ENCODE peak calls at places on chromosomes 7 and 10, in six cellular contexts. One of them, this sample, is unnamed.
A peak's percentile ranks its signal among the peaks of the same experiment; 100 is the strongest.

GRCh38 chr10:79254333-79255006 is 92.8 kb upstream of the PPIF start:
- DNase-seq in CD8-positive, alpha-beta T cell: no peak
- DNase-seq in heart left ventricle: no peak
- DNase-seq in IMR-90: no peak
- DNase-seq in uterus: no peak
- DNase-seq in neural progenitor cell: no peak
- DNase-seq in this sample: no peak

GRCh38 chr7:107173691-107174406 is 5.0 kb downstream of the HBP1 start:
- DNase-seq in uterus: no peak
- DNase-seq in neural progenitor cell: no peak
- DNase-seq in heart left ventricle: no peak
- DNase-seq in CD8-positive, alpha-beta T cell: no peak
- DNase-seq in IMR-90: no peak
- DNase-seq in this sample: no peak

GRCh38 chr10:5944389-5945202 is 32.7 kb downstream of the IL15RA start:
- DNase-seq in neural progenitor cell: no peak
- DNase-seq in uterus: peak; percentile 91
- DNase-seq in CD8-positive, alpha-beta T cell: no peak
- DNase-seq in IMR-90: peak; percentile 100
- DNase-seq in heart left ventricle: peak; percentile 90
- DNase-seq in this sample: peak; percentile 92

GRCh38 chr7:79298145-79298760 is 155.2 kb downstream of the MAGI2 start:
- DNase-seq in neural progenitor cell: peak; percentile 37
- DNase-seq in heart left ventricle: no peak
- DNase-seq in CD8-positive, alpha-beta T cell: no peak
- DNase-seq in uterus: no peak
- DNase-seq in IMR-90: peak; percentile 79
- DNase-seq in this sample: no peak

GRCh38 chr10:78568664-78569063 is 500.1 kb upstream of the ZMIZ1 start:
- DNase-seq in uterus: no peak
- DNase-seq in CD8-positive, alpha-beta T cell: no peak
- DNase-seq in heart left ventricle: no peak
- DNase-seq in neural progenitor cell: no peak
- DNase-seq in IMR-90: no peak
- DNase-seq in this sample: peak; percentile 35

GRCh38 chr10:119149157-119149556 is 16.4 kb downstream of the SFXN4 start:
- DNase-seq in CD8-positive, alpha-beta T cell: no peak
- DNase-seq in neural progenitor cell: no peak
- DNase-seq in uterus: no peak
- DNase-seq in IMR-90: no peak
- DNase-seq in heart left ventricle: no peak
- DNase-seq in this sample: no peak

GRCh38 chr10:13614530-13615332 is 28.0 kb downstream of the PRPF18 start:
- DNase-seq in uterus: no peak
- DNase-seq in IMR-90: peak; percentile 78
- DNase-seq in heart left ventricle: no peak
- DNase-seq in CD8-positive, alpha-beta T cell: no peak
- DNase-seq in neural progenitor cell: peak; percentile 32
- DNase-seq in this sample: no peak

GRCh38 chr7:43077732-43078391 is 34.6 kb upstream of the HECW1 start:
- DNase-seq in neural progenitor cell: peak; percentile 36
- DNase-seq in CD8-positive, alpha-beta T cell: no peak
- DNase-seq in IMR-90: peak; percentile 18
- DNase-seq in uterus: no peak
- DNase-seq in heart left ventricle: no peak
- DNase-seq in this sample: no peak

GRCh38 chr10:6363516-6363915 is 160.8 kb downstream of the PFKFB3 start:
- DNase-seq in neural progenitor cell: no peak
- DNase-seq in uterus: no peak
- DNase-seq in CD8-positive, alpha-beta T cell: no peak
- DNase-seq in heart left ventricle: no peak
- DNase-seq in IMR-90: no peak
- DNase-seq in this sample: no peak

GRCh38 chr7:3272691-3273141 is 28.3 kb upstream of the SDK1 start:
- DNase-seq in uterus: no peak
- DNase-seq in CD8-positive, alpha-beta T cell: no peak
- DNase-seq in neural progenitor cell: no peak
- DNase-seq in IMR-90: peak; percentile 96
- DNase-seq in heart left ventricle: no peak
- DNase-seq in this sample: no peak

GRCh38 chr7:8365499-8366110 is 67.8 kb upstream of the NXPH1 start:
- DNase-seq in IMR-90: no peak
- DNase-seq in CD8-positive, alpha-beta T cell: no peak
- DNase-seq in neural progenitor cell: peak; percentile 64
- DNase-seq in uterus: no peak
- DNase-seq in heart left ventricle: no peak
- DNase-seq in this sample: no peak

GRCh38 chr7:2805213-2806003 is 38.7 kb downstream of the GNA12 start:
- DNase-seq in heart left ventricle: no peak
- DNase-seq in neural progenitor cell: no peak
- DNase-seq in IMR-90: no peak
- DNase-seq in CD8-positive, alpha-beta T cell: no peak
- DNase-seq in uterus: no peak
- DNase-seq in this sample: peak; percentile 63

GRCh38 chr10:48896756-48897437 is 42.7 kb downstream of the LRRC18 start:
- DNase-seq in CD8-positive, alpha-beta T cell: no peak
- DNase-seq in heart left ventricle: no peak
- DNase-seq in neural progenitor cell: no peak
- DNase-seq in IMR-90: no peak
- DNase-seq in uterus: no peak
- DNase-seq in this sample: no peak

GRCh38 chr7:155533120-155533826 is 13.1 kb downstream of the CNPY1 start:
- DNase-seq in neural progenitor cell: peak; percentile 54
- DNase-seq in CD8-positive, alpha-beta T cell: no peak
- DNase-seq in uterus: no peak
- DNase-seq in heart left ventricle: no peak
- DNase-seq in IMR-90: no peak
- DNase-seq in this sample: no peak

GRCh38 chr7:114930107-114930521 is 8.2 kb downstream of the MDFIC start:
- DNase-seq in heart left ventricle: no peak
- DNase-seq in IMR-90: peak; percentile 28
- DNase-seq in uterus: no peak
- DNase-seq in neural progenitor cell: peak; percentile 63
- DNase-seq in CD8-positive, alpha-beta T cell: no peak
- DNase-seq in this sample: no peak

GRCh38 chr10:98020254-98020653 is 10.2 kb downstream of the CRTAC1 start:
- DNase-seq in CD8-positive, alpha-beta T cell: no peak
- DNase-seq in heart left ventricle: no peak
- DNase-seq in IMR-90: no peak
- DNase-seq in uterus: no peak
- DNase-seq in neural progenitor cell: no peak
- DNase-seq in this sample: no peak

GRCh38 chr7:149196151-149196704 is 882 bp downstream of the ZNF282 start:
- DNase-seq in heart left ventricle: no peak
- DNase-seq in CD8-positive, alpha-beta T cell: peak; percentile 5
- DNase-seq in neural progenitor cell: peak; percentile 28
- DNase-seq in uterus: no peak
- DNase-seq in IMR-90: no peak
- DNase-seq in this sample: no peak

GRCh38 chr10:958106-958505 is 26.6 kb upstream of the LARP4B start:
- DNase-seq in uterus: no peak
- DNase-seq in CD8-positive, alpha-beta T cell: no peak
- DNase-seq in IMR-90: no peak
- DNase-seq in heart left ventricle: no peak
- DNase-seq in neural progenitor cell: no peak
- DNase-seq in this sample: no peak

GRCh38 chr10:955127-955819 is 23.8 kb upstream of the LARP4B start:
- DNase-seq in uterus: no peak
- DNase-seq in CD8-positive, alpha-beta T cell: no peak
- DNase-seq in neural progenitor cell: no peak
- DNase-seq in IMR-90: no peak
- DNase-seq in heart left ventricle: no peak
- DNase-seq in this sample: no peak

GRCh38 chr10:953836-954235 is 22.3 kb upstream of the LARP4B start:
- DNase-seq in CD8-positive, alpha-beta T cell: no peak
- DNase-seq in neural progenitor cell: no peak
- DNase-seq in IMR-90: no peak
- DNase-seq in heart left ventricle: no peak
- DNase-seq in uterus: no peak
- DNase-seq in this sample: no peak

GRCh38 chr10:955820-956217 is 24.3 kb upstream of the LARP4B start:
- DNase-seq in neural progenitor cell: no peak
- DNase-seq in uterus: no peak
- DNase-seq in CD8-positive, alpha-beta T cell: no peak
- DNase-seq in heart left ventricle: no peak
- DNase-seq in IMR-90: no peak
- DNase-seq in this sample: no peak

DNA sequence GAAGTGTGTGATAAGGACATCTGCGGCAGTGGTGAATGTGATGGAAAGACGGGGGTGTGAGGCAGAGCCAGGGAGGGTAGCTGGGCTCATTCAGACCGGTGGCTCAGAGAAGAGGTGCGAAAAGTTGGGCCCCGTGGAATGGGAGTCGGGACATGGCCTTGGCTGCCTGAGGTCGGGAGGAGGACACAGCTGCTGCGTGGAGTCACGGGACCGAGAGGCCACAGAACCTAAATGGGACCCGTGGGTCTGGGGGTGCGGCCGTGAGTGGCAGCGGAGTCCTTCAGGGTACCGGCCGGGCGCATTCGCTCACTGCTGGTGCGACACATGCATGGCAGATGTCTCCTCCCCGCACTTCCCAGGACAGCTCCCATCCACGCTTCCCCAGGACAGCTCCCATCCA is 22.9 kb upstream of the LARP4B start:
- DNase-seq in uterus: no peak
- DNase-seq in heart left ventricle: no peak
- DNase-seq in CD8-positive, alpha-beta T cell: no peak
- DNase-seq in neural progenitor cell: no peak
- DNase-seq in IMR-90: no peak
- DNase-seq in this sample: no peak
- H3K27ac ChIP-seq in uterus: no peak overlapping the region
- H3K27ac ChIP-seq in heart left ventricle: no peak overlapping the region
- H3K27ac ChIP-seq in CD8-positive, alpha-beta T cell: no peak overlapping the region
- H3K27ac ChIP-seq in neural progenitor cell: no peak overlapping the region
- H3K27ac ChIP-seq in IMR-90: no peak overlapping the region
- H3K27ac ChIP-seq in this sample: no peak overlapping the region

GRCh38 chr10:73871295-73871914 is 3.0 kb downstream of the CAMK2G start:
- DNase-seq in CD8-positive, alpha-beta T cell: no peak
- DNase-seq in heart left ventricle: no peak
- DNase-seq in IMR-90: no peak
- DNase-seq in uterus: no peak
- DNase-seq in neural progenitor cell: no peak
- DNase-seq in this sample: no peak

GRCh38 chr10:73874267-73875138 is at the start of gene CAMK2G:
- DNase-seq in IMR-90: peak; percentile 79
- DNase-seq in neural progenitor cell: peak; percentile 92
- DNase-seq in CD8-positive, alpha-beta T cell: peak; percentile 73
- DNase-seq in heart left ventricle: peak; percentile 87
- DNase-seq in uterus: peak; percentile 82
- DNase-seq in this sample: peak; percentile 88

GRCh38 chr10:73873843-73874215 is 526 bp downstream of the CAMK2G start:
- DNase-seq in IMR-90: no peak
- DNase-seq in heart left ventricle: no peak
- DNase-seq in neural progenitor cell: no peak
- DNase-seq in CD8-positive, alpha-beta T cell: no peak
- DNase-seq in uterus: no peak
- DNase-seq in this sample: no peak

GRCh38 chr10:73873163-73873842 is 1.1 kb downstream of the CAMK2G start:
- DNase-seq in IMR-90: no peak
- DNase-seq in neural progenitor cell: peak; percentile 58
- DNase-seq in CD8-positive, alpha-beta T cell: no peak
- DNase-seq in heart left ventricle: no peak
- DNase-seq in uterus: no peak
- DNase-seq in this sample: no peak

GRCh38 chr10:73871915-73872710 is 2.2 kb downstream of the CAMK2G start:
- DNase-seq in CD8-positive, alpha-beta T cell: no peak
- DNase-seq in uterus: no peak
- DNase-seq in neural progenitor cell: no peak
- DNase-seq in IMR-90: peak; percentile 36
- DNase-seq in heart left ventricle: no peak
- DNase-seq in this sample: no peak
- TF ChIP-seq CTCF in CD8-positive, alpha-beta T cell: no peak
- TF ChIP-seq CTCF in uterus: peak; percentile 35
- TF ChIP-seq CTCF in neural progenitor cell: no peak
- TF ChIP-seq CTCF in IMR-90: peak; percentile 35
- TF ChIP-seq CTCF in heart left ventricle: no peak
- TF ChIP-seq CTCF in this sample: no peak

DNA sequence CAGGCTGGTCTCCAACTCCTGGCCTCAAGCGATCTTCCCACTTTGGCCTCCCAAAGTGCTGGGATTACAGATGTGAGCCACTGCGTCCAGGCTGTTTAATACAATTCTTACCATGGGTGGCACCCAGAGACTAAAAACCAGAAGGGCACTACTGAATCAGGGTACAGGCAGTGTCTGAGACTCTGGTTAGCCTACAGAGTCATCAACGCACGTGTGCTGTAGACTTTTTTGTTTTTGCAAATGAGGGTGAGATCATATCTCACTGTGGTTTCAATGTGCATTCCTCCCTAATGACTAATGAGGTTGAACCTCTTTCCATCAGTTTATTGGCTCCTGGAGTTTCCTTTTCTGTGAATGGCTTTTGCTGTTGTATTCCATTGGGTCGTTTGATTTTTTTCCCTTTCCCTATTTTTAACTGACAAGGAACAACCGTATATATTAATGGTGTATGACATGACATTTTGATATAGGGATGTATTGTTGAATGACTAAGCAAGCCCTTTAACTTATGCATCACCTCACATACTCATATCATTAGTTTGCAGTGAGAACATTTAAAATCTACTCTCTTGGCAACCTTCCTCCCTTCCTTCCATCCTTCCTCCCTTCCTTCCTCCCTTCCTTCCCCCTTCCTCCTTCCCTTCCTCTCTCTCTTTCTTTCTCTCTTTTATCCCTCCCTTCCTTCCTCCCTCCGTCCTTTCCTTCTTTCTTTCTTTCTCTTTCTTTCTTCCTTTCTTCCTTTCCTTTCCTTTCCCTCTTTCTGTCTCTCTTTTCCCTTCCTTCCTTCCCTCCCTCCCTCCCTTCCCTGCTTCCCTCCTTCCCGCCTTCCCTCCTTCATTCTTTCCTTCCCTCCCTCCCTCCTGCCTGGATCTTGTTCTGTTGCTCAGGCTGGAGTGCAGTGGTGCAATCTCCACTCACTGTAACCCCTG is 9.3 kb upstream of the TMEM270 start:
- DNase-seq in uterus: no peak
- DNase-seq in neural progenitor cell: no peak
- DNase-seq in heart left ventricle: no peak
- DNase-seq in CD8-positive, alpha-beta T cell: no peak
- DNase-seq in IMR-90: peak; percentile 99
- DNase-seq in this sample: no peak
- H3K4me3 ChIP-seq in uterus: no peak overlapping the region
- H3K4me3 ChIP-seq in neural progenitor cell: no peak overlapping the region
- H3K4me3 ChIP-seq in heart left ventricle: no peak overlapping the region
- H3K4me3 ChIP-seq in CD8-positive, alpha-beta T cell: no peak overlapping the region
- H3K4me3 ChIP-seq in IMR-90: no peak overlapping the region
- H3K4me3 ChIP-seq in this sample: no peak overlapping the region

DNA sequence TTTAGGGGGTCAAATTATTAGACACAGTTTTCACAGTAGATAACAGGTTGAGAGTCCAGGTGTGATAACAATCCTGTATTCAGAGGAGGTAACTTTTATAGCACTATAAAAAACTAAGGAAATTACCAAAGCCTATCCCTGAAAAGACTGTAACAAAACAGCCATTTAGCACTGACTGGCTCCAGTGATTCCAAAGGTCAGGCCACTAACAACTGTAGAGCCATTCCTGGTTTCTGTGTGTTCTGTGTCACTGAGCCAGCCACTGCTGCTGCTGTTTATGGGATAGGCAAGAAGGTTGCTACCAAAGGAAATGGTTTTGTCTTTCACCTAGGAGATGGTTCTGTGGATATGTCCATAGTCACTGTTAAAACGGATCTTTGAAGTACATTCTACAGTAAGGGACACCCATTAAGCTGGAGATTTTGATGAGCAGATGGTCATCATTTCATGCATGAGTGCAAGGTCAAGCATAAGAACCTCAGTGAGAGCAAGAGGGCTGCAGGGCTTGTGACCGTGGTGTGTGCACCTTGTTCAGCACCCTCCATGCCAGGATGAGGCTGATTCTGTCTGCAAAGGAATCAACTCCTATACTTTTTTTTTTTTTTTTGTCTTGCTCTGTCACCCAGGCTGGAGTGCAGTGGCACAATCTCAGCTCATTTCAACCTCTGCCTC is 17.5 kb downstream of the PDSS1 start:
- DNase-seq in neural progenitor cell: no peak
- DNase-seq in heart left ventricle: no peak
- DNase-seq in IMR-90: no peak
- DNase-seq in CD8-positive, alpha-beta T cell: no peak
- DNase-seq in uterus: no peak
- DNase-seq in this sample: no peak
- H3K27ac ChIP-seq in neural progenitor cell: no peak overlapping the region
- H3K27ac ChIP-seq in heart left ventricle: no peak overlapping the region
- H3K27ac ChIP-seq in IMR-90: no peak overlapping the region
- H3K27ac ChIP-seq in CD8-positive, alpha-beta T cell: no peak overlapping the region
- H3K27ac ChIP-seq in uterus: no peak overlapping the region
- H3K27ac ChIP-seq in this sample: no peak overlapping the region